ENCODE peak calls at places on chromosomes 13 and 19, in eight cellular contexts. J, B, D, U, I, P, R and W are unnamed samples.

GRCh38 chr19:17835182-17836006 is 12.4 kb downstream of the JAK3 start:
- DNase-seq in I (no peak), J (no peak), R (no peak), D (no peak), U (no peak), P (no peak), B (no peak), W (no peak)

GRCh38 chr19:5627395-5627904 is 4.6 kb downstream of the SAFB start:
- DNase-seq in U (peak), I (no peak), D (no peak), B (peak), J (peak), P (peak), R (no peak), W (peak)

GRCh38 chr19:19434483-19435045 is 29.1 kb downstream of the GATAD2A start:
- DNase-seq in P (no peak), D (no peak), I (no peak), J (no peak), U (no peak), B (no peak), R (peak), W (no peak)

GRCh38 chr13:30323524-30323923 is 16.2 kb upstream of the KATNAL1 start:
- DNase-seq in P (no peak), R (no peak), J (no peak), B (no peak), I (no peak), D (no peak), U (no peak), W (no peak)

GRCh38 chr13:44471686-44472085 is 98.1 kb downstream of the SERP2 start:
- DNase-seq in D (no peak), I (no peak), J (no peak), U (no peak), R (peak), P (no peak), B (no peak), W (no peak)

GRCh38 chr19:23222998-23223652 is 27.1 kb downstream of the ZNF724 start:
- DNase-seq in I (no peak), D (no peak), P (no peak), J (no peak), U (no peak), B (no peak), R (no peak), W (no peak)

GRCh38 chr19:49851456-49852259 is 699 bp downstream of the PTOV1 start:
- DNase-seq in P (no peak), B (peak), D (no peak), U (no peak), J (peak), I (no peak), R (peak), W (no peak)

GRCh38 chr19:58330458-58330857 is 3.7 kb downstream of the ZSCAN22 start:
- DNase-seq in B (no peak), I (no peak), P (no peak), R (peak), U (no peak), J (peak), D (no peak), W (no peak)

GRCh38 chr19:44607049-44607448 is 6.3 kb upstream of the IGSF23 start:
- DNase-seq in R (peak), I (no peak), U (no peak), J (no peak), P (no peak), D (no peak), B (peak), W (no peak)

GRCh38 chr19:48254529-48254970 is 1.2 kb downstream of the CARD8 start:
- DNase-seq in D (no peak), U (no peak), J (no peak), R (no peak), P (no peak), I (no peak), B (no peak), W (no peak)

GRCh38 chr19:34459614-34460013 is 21.9 kb upstream of the WTIP start:
- DNase-seq in P (no peak), R (no peak), D (no peak), I (no peak), J (no peak), U (no peak), B (no peak), W (no peak)

GRCh38 chr19:3163230-3163886 is 15.2 kb upstream of the S1PR4 start:
- DNase-seq in R (peak), P (peak), I (peak), B (peak), D (peak), U (peak), J (peak), W (peak)

GRCh38 chr13:99756281-99756680 is 215.3 kb downstream of the ZIC5 start:
- DNase-seq in D (no peak), R (no peak), U (no peak), J (no peak), I (no peak), B (no peak), P (no peak), W (no peak)

GRCh38 chr13:102699419-102699961 is 4.6 kb upstream of the METTL21C start:
- DNase-seq in U (no peak), R (no peak), P (no peak), I (no peak), D (no peak), B (no peak), J (no peak), W (no peak)

GRCh38 chr13:25267715-25268114 is 19.6 kb downstream of the MTMR6 start:
- DNase-seq in I (no peak), B (no peak), U (no peak), D (no peak), J (no peak), P (no peak), R (peak), W (no peak)

GRCh38 chr19:49489601-49490167 is 2.3 kb downstream of the RPL13A start:
- DNase-seq in D (no peak), B (no peak), J (no peak), R (no peak), U (no peak), P (no peak), I (no peak), W (no peak)

GRCh38 chr19:18590273-18591272 is 2.0 kb downstream of the REX1BD start:
- DNase-seq in J (peak), R (no peak), P (peak), U (peak), B (peak), I (no peak), D (no peak), W (no peak)

GRCh38 chr13:38759390-38759789 is 72.5 kb downstream of the FREM2 start:
- DNase-seq in D (no peak), B (peak), P (no peak), I (no peak), J (no peak), U (no peak), R (no peak), W (no peak)

GRCh38 chr13:45511310-45512147 is 46.8 kb downstream of the COG3 start:
- DNase-seq in B (peak), I (peak), J (peak), D (peak), P (no peak), U (peak), R (peak), W (no peak)

GRCh38 chr19:36528921-36529518 is 949 bp upstream of the ZNF260 start:
- DNase-seq in P (no peak), R (peak), B (peak), U (no peak), D (peak), I (no peak), J (no peak), W (no peak)

GRCh38 chr13:104987621-104988020 is 1547.8 kb downstream of the EFNB2 start:
- DNase-seq in P (no peak), U (no peak), J (no peak), B (no peak), I (no peak), R (no peak), D (no peak), W (no peak)

GRCh38 chr19:39845621-39846175 is 481 bp downstream of the FBL start:
- DNase-seq in I (no peak), R (peak), U (no peak), J (peak), D (no peak), P (peak), B (peak), W (peak)

GRCh38 chr13:61410669-61411297 is 4.9 kb downstream of the PCDH20 start:
- DNase-seq in I (peak), D (no peak), U (no peak), P (no peak), R (peak), J (peak), B (peak), W (no peak)